ENCODE peak calls at places on chromosomes 13 and 19, in seven cellular contexts. C is left cardiac atrium; G is EL; T is fibroblast of the aortic adventitia; E is stimulated activated CD4-positive, alpha-beta T cell treated with anti-CD3 and anti-CD28 coated beads, TNF-alpha, amount 100 ng/mL, for 48 hours; Q is stimulated activated CD8-positive, alpha-beta memory T cell treated with anti-CD3 and anti-CD28 coated beads, Interleukin-2, amount 100 ng/mL, for 1 hour; A is GM04503. B is an unnamed sample.

GRCh38 chr19:47707135-47707925 is 5.9 kb upstream of the EHD2 start:
- DNase-seq in C (peak), G (peak), T (peak), E (peak), Q (peak), A (no peak), B (peak)

GRCh38 chr19:39411832-39412099 is 703 bp upstream of the PLEKHG2 start:
- DNase-seq in C (peak), G (peak), T (peak), E (peak), Q (peak), A (no peak), B (peak)

GRCh38 chr13:28707629-28708427 is 10.9 kb downstream of the SLC46A3 start:
- DNase-seq in C (no peak), G (peak), T (peak), E (no peak), Q (no peak), A (peak), B (peak)

GRCh38 chr19:10471909-10472308 is 31.2 kb downstream of the KEAP1 start:
- DNase-seq in C (no peak), G (peak), T (peak), E (no peak), Q (no peak), A (no peak), B (peak)

GRCh38 chr19:4380254-4380727 is 20.1 kb downstream of the SH3GL1 start:
- DNase-seq in C (peak), G (no peak), T (no peak), E (no peak), Q (no peak), A (no peak), B (no peak)

GRCh38 chr13:23322353-23323336 is 110.9 kb downstream of the SACS start:
- DNase-seq in C (no peak), G (peak), T (no peak), E (no peak), Q (no peak), A (no peak), B (no peak)

GRCh38 chr19:51407631-51408131 is 9.8 kb downstream of the SIGLEC10 start:
- DNase-seq in C (no peak), G (peak), T (peak), E (no peak), Q (no peak), A (no peak), B (no peak)

GRCh38 chr19:42252365-42253244 is 2.3 kb downstream of the ERF start:
- DNase-seq in C (peak), G (peak), T (peak), E (no peak), Q (no peak), A (no peak), B (peak)

GRCh38 chr19:37304190-37304883 is 66.6 kb upstream of the ZNF527 start:
- DNase-seq in C (peak), G (no peak), T (no peak), E (no peak), Q (no peak), A (no peak), B (no peak)

GRCh38 chr13:102873653-102874052 is 27.8 kb downstream of the ERCC5 start:
- DNase-seq in C (no peak), G (no peak), T (no peak), E (no peak), Q (no peak), A (no peak), B (peak)

GRCh38 chr19:2341987-2342386 is 13.5 kb downstream of the SPPL2B start:
- DNase-seq in C (no peak), G (no peak), T (no peak), E (no peak), Q (no peak), A (no peak), B (no peak)

GRCh38 chr19:16820056-16820455 is 9.1 kb upstream of the SIN3B start:
- DNase-seq in C (no peak), G (no peak), T (no peak), E (no peak), Q (no peak), A (no peak), B (no peak)

GRCh38 chr13:31769581-31769980 is 30.3 kb downstream of the RXFP2 start:
- DNase-seq in C (no peak), G (peak), T (no peak), E (no peak), Q (no peak), A (no peak), B (peak)

GRCh38 chr13:27952931-27953670 is 16.0 kb downstream of the CDX2 start:
- DNase-seq in C (no peak), G (no peak), T (no peak), E (no peak), Q (no peak), A (no peak), B (no peak)

GRCh38 chr19:47049307-47049700 is 880 bp upstream of the TMEM160 start:
- DNase-seq in C (no peak), G (peak), T (peak), E (no peak), Q (no peak), A (peak), B (peak)

GRCh38 chr13:73717632-73718031 is 416.6 kb downstream of the KLF12 start:
- DNase-seq in C (no peak), G (peak), T (peak), E (no peak), Q (no peak), A (no peak), B (no peak)

GRCh38 chr19:49338691-49339363 is 3.6 kb downstream of the CD37 start:
- DNase-seq in C (peak), G (peak), T (no peak), E (no peak), Q (no peak), A (no peak), B (no peak)

GRCh38 chr19:19109601-19110000 is 28.7 kb downstream of the TMEM161A start:
- DNase-seq in C (no peak), G (peak), T (peak), E (no peak), Q (no peak), A (no peak), B (peak)

GRCh38 chr19:40466219-40467006 is at the start of gene SPTBN4:
- DNase-seq in C (peak), G (no peak), T (no peak), E (peak), Q (peak), A (no peak), B (no peak)

GRCh38 chr19:4474504-4475136 is 2.5 kb downstream of the HDGFL2 start:
- DNase-seq in C (peak), G (peak), T (peak), E (no peak), Q (no peak), A (peak), B (peak)

GRCh38 chr13:113448545-113448884 is 4.8 kb downstream of the ADPRHL1 start:
- DNase-seq in C (peak), G (no peak), T (no peak), E (no peak), Q (no peak), A (no peak), B (no peak)

GRCh38 chr13:113980489-113981064 is 6.7 kb upstream of the C13orf46 start:
- DNase-seq in C (peak), G (no peak), T (no peak), E (no peak), Q (no peak), A (no peak), B (no peak)

GRCh38 chr13:22748866-22749586 is 431.8 kb upstream of the SGCG start:
- DNase-seq in C (no peak), G (no peak), T (peak), E (no peak), Q (no peak), A (no peak), B (no peak)

GRCh38 chr19:19529783-19530422 is 1.2 kb downstream of the YJEFN3 start:
- DNase-seq in C (no peak), G (no peak), T (no peak), E (no peak), Q (no peak), A (no peak), B (no peak)

GRCh38 chr19:14768001-14768400 is 10.4 kb downstream of the ADGRE2 start:
- DNase-seq in C (no peak), G (no peak), T (no peak), E (no peak), Q (no peak), A (no peak), B (no peak)

GRCh38 chr19:21398851-21399250 is 1.9 kb downstream of the ZNF493 start:
- DNase-seq in C (no peak), G (no peak), T (peak), E (no peak), Q (no peak), A (no peak), B (no peak)

GRCh38 chr19:29526730-29527499 is 1.1 kb downstream of the VSTM2B start:
- DNase-seq in C (no peak), G (no peak), T (no peak), E (peak), Q (no peak), A (no peak), B (no peak)

GRCh38 chr19:44635581-44636438 is 7.9 kb upstream of the PVR start:
- DNase-seq in C (no peak), G (peak), T (peak), E (no peak), Q (no peak), A (peak), B (peak)

GRCh38 chr19:32317045-32317444 is 28.4 kb upstream of the ZNF507 start:
- DNase-seq in C (no peak), G (no peak), T (no peak), E (no peak), Q (no peak), A (no peak), B (no peak)

GRCh38 chr19:16335226-16335625 is 10.6 kb downstream of the KLF2 start:
- DNase-seq in C (no peak), G (no peak), T (no peak), E (no peak), Q (no peak), A (no peak), B (no peak)

GRCh38 chr19:16860118-16860517 is 28.7 kb upstream of the F2RL3 start:
- DNase-seq in C (no peak), G (peak), T (no peak), E (no peak), Q (no peak), A (peak), B (no peak)

GRCh38 chr19:14478113-14478545 is 3.0 kb upstream of the PTGER1 start:
- DNase-seq in C (no peak), G (no peak), T (no peak), E (no peak), Q (no peak), A (no peak), B (no peak)

GRCh38 chr13:105336706-105337582 is 1198.5 kb downstream of the EFNB2 start:
- DNase-seq in C (no peak), G (peak), T (peak), E (no peak), Q (no peak), A (no peak), B (no peak)

GRCh38 chr13:28494537-28494860 is 429 bp downstream of the FLT1 start:
- DNase-seq in C (no peak), G (no peak), T (no peak), E (no peak), Q (no peak), A (no peak), B (no peak)

GRCh38 chr19:49150106-49150943 is 4.9 kb downstream of the HRC start:
- DNase-seq in C (peak), G (peak), T (peak), E (no peak), Q (no peak), A (peak), B (peak)